ENCODE peak calls at places on chromosomes 1 and 21, in ten cellular contexts. One of them, this sample, is unnamed.

GRCh38 chr1:2250721-2251281 is 22.7 kb downstream of the SKI start:
- DNase-seq in GM23338: no peak
- DNase-seq in stomach: peak; percentile 52
- DNase-seq in tibial nerve: no peak
- DNase-seq in fibroblast of lung: no peak
- DNase-seq in heart right ventricle: no peak
- DNase-seq in aorta: no peak
- DNase-seq in naive thymus-derived CD4-positive, alpha-beta T cell: no peak
- DNase-seq in ovary: no peak
- DNase-seq in PC-3: no peak
- DNase-seq in this sample: no peak

GRCh38 chr1:7581754-7582264 is 189.3 kb upstream of the VAMP3 start:
- DNase-seq in GM23338: no peak
- DNase-seq in stomach: no peak
- DNase-seq in tibial nerve: no peak
- DNase-seq in fibroblast of lung: no peak
- DNase-seq in heart right ventricle: no peak
- DNase-seq in aorta: peak; percentile 37
- DNase-seq in naive thymus-derived CD4-positive, alpha-beta T cell: no peak
- DNase-seq in ovary: no peak
- DNase-seq in PC-3: no peak
- DNase-seq in this sample: no peak

GRCh38 chr21:40760811-40761210 is 86.1 kb downstream of the DSCAM start:
- DNase-seq in GM23338: no peak
- DNase-seq in stomach: no peak
- DNase-seq in tibial nerve: no peak
- DNase-seq in fibroblast of lung: no peak
- DNase-seq in heart right ventricle: no peak
- DNase-seq in aorta: no peak
- DNase-seq in naive thymus-derived CD4-positive, alpha-beta T cell: no peak
- DNase-seq in ovary: no peak
- DNase-seq in PC-3: no peak
- DNase-seq in this sample: no peak

GRCh38 chr1:199312626-199313025 is 673.8 kb downstream of the PTPRC start:
- DNase-seq in GM23338: no peak
- DNase-seq in stomach: no peak
- DNase-seq in tibial nerve: no peak
- DNase-seq in fibroblast of lung: no peak
- DNase-seq in heart right ventricle: no peak
- DNase-seq in aorta: no peak
- DNase-seq in naive thymus-derived CD4-positive, alpha-beta T cell: no peak
- DNase-seq in ovary: no peak
- DNase-seq in PC-3: peak; percentile 4
- DNase-seq in this sample: no peak

GRCh38 chr1:219439376-219439775 is 173.5 kb downstream of the ZC3H11B start:
- DNase-seq in GM23338: no peak
- DNase-seq in stomach: no peak
- DNase-seq in tibial nerve: no peak
- DNase-seq in fibroblast of lung: peak; percentile 6
- DNase-seq in heart right ventricle: no peak
- DNase-seq in aorta: no peak
- DNase-seq in naive thymus-derived CD4-positive, alpha-beta T cell: no peak
- DNase-seq in ovary: no peak
- DNase-seq in PC-3: no peak
- DNase-seq in this sample: no peak

GRCh38 chr21:25565272-25566199 is 41.7 kb downstream of the MRPL39 start:
- DNase-seq in GM23338: no peak
- DNase-seq in stomach: no peak
- DNase-seq in tibial nerve: no peak
- DNase-seq in fibroblast of lung: no peak
- DNase-seq in heart right ventricle: no peak
- DNase-seq in aorta: no peak
- DNase-seq in naive thymus-derived CD4-positive, alpha-beta T cell: no peak
- DNase-seq in ovary: no peak
- DNase-seq in PC-3: no peak
- DNase-seq in this sample: no peak

GRCh38 chr1:81801032-81801833 is 499 bp downstream of the ADGRL2 start:
- DNase-seq in GM23338: peak; percentile 93
- DNase-seq in stomach: peak; percentile 68
- DNase-seq in tibial nerve: peak; percentile 75
- DNase-seq in fibroblast of lung: peak; percentile 97
- DNase-seq in heart right ventricle: peak; percentile 74
- DNase-seq in aorta: peak; percentile 91
- DNase-seq in naive thymus-derived CD4-positive, alpha-beta T cell: no peak
- DNase-seq in ovary: peak; percentile 86
- DNase-seq in PC-3: peak; percentile 43
- DNase-seq in this sample: no peak

GRCh38 chr1:8880068-8880676 is 1.7 kb upstream of the ENO1 start:
- DNase-seq in GM23338: peak; percentile 66
- DNase-seq in stomach: peak; percentile 61
- DNase-seq in tibial nerve: peak; percentile 73
- DNase-seq in fibroblast of lung: peak; percentile 99
- DNase-seq in heart right ventricle: no peak
- DNase-seq in aorta: peak; percentile 76
- DNase-seq in naive thymus-derived CD4-positive, alpha-beta T cell: peak; percentile 45
- DNase-seq in ovary: peak; percentile 42
- DNase-seq in PC-3: peak; percentile 93
- DNase-seq in this sample: no peak

GRCh38 chr1:109636201-109636952 is 16.7 kb downstream of the AMPD2 start:
- DNase-seq in GM23338: no peak
- DNase-seq in stomach: no peak
- DNase-seq in tibial nerve: peak; percentile 32
- DNase-seq in fibroblast of lung: peak; percentile 47
- DNase-seq in heart right ventricle: no peak
- DNase-seq in aorta: no peak
- DNase-seq in naive thymus-derived CD4-positive, alpha-beta T cell: no peak
- DNase-seq in ovary: no peak
- DNase-seq in PC-3: no peak
- DNase-seq in this sample: no peak

GRCh38 chr1:1914101-1914811 is 804 bp upstream of the CALML6 start:
- DNase-seq in GM23338: no peak
- DNase-seq in stomach: no peak
- DNase-seq in tibial nerve: no peak
- DNase-seq in fibroblast of lung: no peak
- DNase-seq in heart right ventricle: no peak
- DNase-seq in aorta: no peak
- DNase-seq in naive thymus-derived CD4-positive, alpha-beta T cell: no peak
- DNase-seq in ovary: peak; percentile 12
- DNase-seq in PC-3: no peak
- DNase-seq in this sample: no peak

GRCh38 chr1:30856260-30856790 is 52.2 kb downstream of the SDC3 start:
- DNase-seq in GM23338: peak; percentile 44
- DNase-seq in stomach: peak; percentile 27
- DNase-seq in tibial nerve: no peak
- DNase-seq in fibroblast of lung: no peak
- DNase-seq in heart right ventricle: no peak
- DNase-seq in aorta: peak; percentile 73
- DNase-seq in naive thymus-derived CD4-positive, alpha-beta T cell: no peak
- DNase-seq in ovary: no peak
- DNase-seq in PC-3: no peak
- DNase-seq in this sample: no peak

GRCh38 chr1:17167783-17168479 is 37.0 kb upstream of the PADI1 start:
- DNase-seq in GM23338: no peak
- DNase-seq in stomach: no peak
- DNase-seq in tibial nerve: no peak
- DNase-seq in fibroblast of lung: peak; percentile 20
- DNase-seq in heart right ventricle: no peak
- DNase-seq in aorta: no peak
- DNase-seq in naive thymus-derived CD4-positive, alpha-beta T cell: no peak
- DNase-seq in ovary: no peak
- DNase-seq in PC-3: peak; percentile 88
- DNase-seq in this sample: no peak

GRCh38 chr1:211653907-211654553 is 21.4 kb downstream of the NEK2 start:
- DNase-seq in GM23338: no peak
- DNase-seq in stomach: no peak
- DNase-seq in tibial nerve: no peak
- DNase-seq in fibroblast of lung: no peak
- DNase-seq in heart right ventricle: no peak
- DNase-seq in aorta: peak; percentile 46
- DNase-seq in naive thymus-derived CD4-positive, alpha-beta T cell: no peak
- DNase-seq in ovary: no peak
- DNase-seq in PC-3: peak; percentile 46
- DNase-seq in this sample: no peak

DNA sequence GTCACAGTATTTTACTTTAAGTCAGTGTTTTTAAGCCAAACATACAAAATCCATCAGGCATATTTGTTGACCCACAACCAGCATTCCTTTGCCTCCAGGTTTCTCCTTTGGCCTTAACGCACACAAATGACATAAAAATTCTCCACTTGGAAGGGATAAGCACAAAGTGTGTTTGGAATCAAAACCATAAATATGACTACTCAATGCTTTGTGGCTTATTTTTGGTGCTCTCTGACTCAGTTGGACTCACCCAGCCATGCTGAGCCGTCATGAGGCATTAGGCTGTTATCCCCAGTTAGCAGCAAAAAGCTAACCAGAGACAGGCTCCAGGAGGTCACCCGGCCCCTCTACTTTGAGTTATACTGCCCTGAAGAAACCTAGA is 948 bp downstream of the PRUNE1 start:
- DNase-seq in GM23338: no peak
- DNase-seq in stomach: no peak
- DNase-seq in tibial nerve: no peak
- DNase-seq in fibroblast of lung: peak; percentile 43
- DNase-seq in heart right ventricle: no peak
- DNase-seq in aorta: no peak
- DNase-seq in naive thymus-derived CD4-positive, alpha-beta T cell: no peak
- DNase-seq in ovary: no peak
- DNase-seq in PC-3: no peak
- DNase-seq in this sample: no peak
- H3K27ac ChIP-seq in GM23338: no peak overlapping the region
- H3K27ac ChIP-seq in stomach: peak overlapping the region; percentile 87
- H3K27ac ChIP-seq in tibial nerve: peak overlapping the region; percentile 96
- H3K27ac ChIP-seq in fibroblast of lung: peak overlapping the region; percentile 94
- H3K27ac ChIP-seq in heart right ventricle: peak overlapping the region; percentile 96
- H3K27ac ChIP-seq in aorta: no peak overlapping the region
- H3K27ac ChIP-seq in naive thymus-derived CD4-positive, alpha-beta T cell: peak overlapping the region; percentile 96
- H3K27ac ChIP-seq in ovary: no peak overlapping the region
- H3K27ac ChIP-seq in PC-3: no peak overlapping the region
- H3K27ac ChIP-seq in this sample: peak overlapping the region; percentile 94

GRCh38 chr1:231751624-231751897 is 125.0 kb downstream of the DISC1 start:
- DNase-seq in GM23338: no peak
- DNase-seq in stomach: no peak
- DNase-seq in tibial nerve: no peak
- DNase-seq in fibroblast of lung: no peak
- DNase-seq in heart right ventricle: no peak
- DNase-seq in aorta: no peak
- DNase-seq in naive thymus-derived CD4-positive, alpha-beta T cell: no peak
- DNase-seq in ovary: no peak
- DNase-seq in PC-3: no peak
- DNase-seq in this sample: no peak

GRCh38 chr1:231753313-231753712 is 126.7 kb downstream of the DISC1 start:
- DNase-seq in GM23338: no peak
- DNase-seq in stomach: no peak
- DNase-seq in tibial nerve: no peak
- DNase-seq in fibroblast of lung: no peak
- DNase-seq in heart right ventricle: no peak
- DNase-seq in aorta: no peak
- DNase-seq in naive thymus-derived CD4-positive, alpha-beta T cell: no peak
- DNase-seq in ovary: no peak
- DNase-seq in PC-3: no peak
- DNase-seq in this sample: no peak

GRCh38 chr1:231761747-231762541 is 135.4 kb downstream of the DISC1 start:
- DNase-seq in GM23338: no peak
- DNase-seq in stomach: no peak
- DNase-seq in tibial nerve: no peak
- DNase-seq in fibroblast of lung: no peak
- DNase-seq in heart right ventricle: no peak
- DNase-seq in aorta: no peak
- DNase-seq in naive thymus-derived CD4-positive, alpha-beta T cell: no peak
- DNase-seq in ovary: no peak
- DNase-seq in PC-3: peak; percentile 67
- DNase-seq in this sample: no peak

GRCh38 chr1:231757759-231758158 is 131.2 kb downstream of the DISC1 start:
- DNase-seq in GM23338: no peak
- DNase-seq in stomach: no peak
- DNase-seq in tibial nerve: no peak
- DNase-seq in fibroblast of lung: no peak
- DNase-seq in heart right ventricle: no peak
- DNase-seq in aorta: no peak
- DNase-seq in naive thymus-derived CD4-positive, alpha-beta T cell: no peak
- DNase-seq in ovary: no peak
- DNase-seq in PC-3: no peak
- DNase-seq in this sample: no peak

DNA sequence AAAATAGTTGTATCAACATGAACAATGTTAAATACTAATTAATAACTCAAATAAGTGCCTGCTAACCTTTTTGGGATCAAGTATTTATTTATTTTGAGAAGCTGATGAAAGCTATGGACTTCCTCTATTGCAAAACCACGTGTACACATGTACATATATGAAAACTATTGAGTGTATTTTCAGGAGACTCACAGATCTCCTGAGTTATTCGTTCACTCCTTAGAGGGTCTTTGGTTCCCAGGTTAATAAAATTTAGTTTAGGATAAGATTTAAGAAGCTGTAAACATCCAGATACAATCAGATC is 130.5 kb downstream of the DISC1 start:
- DNase-seq in GM23338: no peak
- DNase-seq in stomach: no peak
- DNase-seq in tibial nerve: no peak
- DNase-seq in fibroblast of lung: no peak
- DNase-seq in heart right ventricle: no peak
- DNase-seq in aorta: no peak
- DNase-seq in naive thymus-derived CD4-positive, alpha-beta T cell: no peak
- DNase-seq in ovary: no peak
- DNase-seq in PC-3: no peak
- DNase-seq in this sample: no peak
- H3K4me3 ChIP-seq in GM23338: no peak overlapping the region
- H3K4me3 ChIP-seq in stomach: no peak overlapping the region
- H3K4me3 ChIP-seq in tibial nerve: no peak overlapping the region
- H3K4me3 ChIP-seq in fibroblast of lung: no peak overlapping the region
- H3K4me3 ChIP-seq in heart right ventricle: no peak overlapping the region
- H3K4me3 ChIP-seq in aorta: no peak overlapping the region
- H3K4me3 ChIP-seq in naive thymus-derived CD4-positive, alpha-beta T cell: no peak overlapping the region
- H3K4me3 ChIP-seq in ovary: no peak overlapping the region
- H3K4me3 ChIP-seq in PC-3: no peak overlapping the region
- H3K4me3 ChIP-seq in this sample: no peak overlapping the region

DNA sequence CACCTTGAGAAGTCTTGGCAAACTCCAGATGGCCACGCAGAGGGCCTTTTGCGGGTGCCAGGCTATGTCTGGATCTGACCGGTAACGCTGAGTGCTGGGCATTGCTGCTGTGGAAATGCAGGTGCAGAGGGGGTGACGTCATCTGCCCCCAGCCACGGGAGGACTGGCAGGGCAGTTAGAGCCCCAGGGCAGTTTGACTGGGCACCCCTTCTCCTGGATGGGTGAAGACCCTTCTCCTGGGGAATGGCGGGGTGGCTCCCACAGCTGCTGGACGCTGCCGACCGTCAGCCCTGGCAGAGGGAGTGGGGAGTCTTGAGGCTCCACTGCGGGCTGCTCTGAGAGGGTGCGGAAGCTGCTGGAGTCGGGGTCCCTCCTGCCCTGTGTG is 12.6 kb upstream of the EDN2 start:
- DNase-seq in GM23338: no peak
- DNase-seq in stomach: no peak
- DNase-seq in tibial nerve: no peak
- DNase-seq in fibroblast of lung: no peak
- DNase-seq in heart right ventricle: no peak
- DNase-seq in aorta: no peak
- DNase-seq in naive thymus-derived CD4-positive, alpha-beta T cell: no peak
- DNase-seq in ovary: no peak
- DNase-seq in PC-3: no peak
- DNase-seq in this sample: no peak
- H3K4me1 ChIP-seq in GM23338: peaks cover 12% of the 10 kb centered on the region
- H3K4me1 ChIP-seq in stomach: peaks cover 50% of the 10 kb centered on the region
- H3K4me1 ChIP-seq in tibial nerve: peaks cover 52% of the 10 kb centered on the region
- H3K4me1 ChIP-seq in fibroblast of lung: peaks cover 13% of the 10 kb centered on the region
- H3K4me1 ChIP-seq in heart right ventricle: peaks cover 51% of the 10 kb centered on the region
- H3K4me1 ChIP-seq in aorta: no peaks in the 10 kb centered on the region
- H3K4me1 ChIP-seq in naive thymus-derived CD4-positive, alpha-beta T cell: no peaks in the 10 kb centered on the region
- H3K4me1 ChIP-seq in ovary: peaks cover 6% of the 10 kb centered on the region
- H3K4me1 ChIP-seq in PC-3: peaks cover 48% of the 10 kb centered on the region
- H3K4me1 ChIP-seq in this sample: peaks cover 5% of the 10 kb centered on the region

GRCh38 chr1:174225499-174226204 is 66.3 kb downstream of the RABGAP1L start:
- DNase-seq in GM23338: no peak
- DNase-seq in stomach: no peak
- DNase-seq in tibial nerve: no peak
- DNase-seq in fibroblast of lung: no peak
- DNase-seq in heart right ventricle: no peak
- DNase-seq in aorta: no peak
- DNase-seq in naive thymus-derived CD4-positive, alpha-beta T cell: no peak
- DNase-seq in ovary: no peak
- DNase-seq in PC-3: no peak
- DNase-seq in this sample: no peak
- H3K27ac ChIP-seq in GM23338: no peak overlapping the region
- H3K27ac ChIP-seq in stomach: no peak overlapping the region
- H3K27ac ChIP-seq in tibial nerve: no peak overlapping the region
- H3K27ac ChIP-seq in fibroblast of lung: no peak overlapping the region
- H3K27ac ChIP-seq in heart right ventricle: no peak overlapping the region
- H3K27ac ChIP-seq in aorta: no peak overlapping the region
- H3K27ac ChIP-seq in naive thymus-derived CD4-positive, alpha-beta T cell: no peak overlapping the region
- H3K27ac ChIP-seq in ovary: no peak overlapping the region
- H3K27ac ChIP-seq in PC-3: no peak overlapping the region
- H3K27ac ChIP-seq in this sample: no peak overlapping the region